ENCODE peak calls at places on chromosomes 6 and 20, in five cellular contexts. Q is MCF 10A; O is neural crest cell; E is left ventricle myocardium inferior; P is CD4-positive, alpha-beta T cell. C is an unnamed sample.

GRCh38 chr6:150209415-150209814 is 66.6 kb downstream of the PPP1R14C start:
- DNase-seq in P (no peak), Q (no peak), O (no peak), E (no peak), C (no peak)

GRCh38 chr6:166952567-166953464 is 3.5 kb downstream of the RNASET2 start:
- DNase-seq in E (no peak), O (no peak), Q (no peak), P (peak; percentile 44), C (no peak)

GRCh38 chr6:126427713-126428112 is 87.8 kb downstream of the CENPW start:
- DNase-seq in O (no peak), E (no peak), P (no peak), Q (no peak), C (no peak)

GRCh38 chr6:156839591-156840001 is 62.4 kb downstream of the ARID1B start:
- DNase-seq in E (no peak), O (no peak), Q (no peak), P (no peak), C (no peak)

GRCh38 chr20:35618372-35619131 is 2.9 kb downstream of the SPAG4 start:
- DNase-seq in O (no peak), E (no peak), Q (peak; percentile 49), P (no peak), C (no peak)

GRCh38 chr6:40936810-40937209 is 102.2 kb downstream of the UNC5CL start:
- DNase-seq in Q (no peak), O (no peak), P (no peak), E (no peak), C (no peak)

GRCh38 chr6:115551510-115551909 is 509.2 kb downstream of the FRK start:
- DNase-seq in O (no peak), Q (no peak), P (no peak), E (no peak), C (no peak)

GRCh38 chr20:59300341-59301081 is at the start of gene EDN3:
- DNase-seq in E (no peak), P (no peak), Q (no peak), O (no peak), C (no peak)

GRCh38 chr6:89412071-89413005 is at the start of gene RRAGD:
- DNase-seq in Q (no peak), E (peak; percentile 78), O (peak; percentile 34), P (peak; percentile 58), C (peak; percentile 83)

GRCh38 chr6:53728570-53729194 is 63.1 kb upstream of the KLHL31 start:
- DNase-seq in Q (peak; percentile 52), O (peak; percentile 72), P (peak; percentile 30), E (peak; percentile 24), C (no peak)

GRCh38 chr6:37069639-37070038 is 64.2 kb downstream of the FGD2 start:
- DNase-seq in P (no peak), E (no peak), Q (no peak), O (no peak), C (no peak)

GRCh38 chr6:100453701-100454521 is 10.8 kb downstream of the SIM1 start:
- DNase-seq in E (no peak), P (no peak), O (no peak), Q (no peak), C (no peak)

GRCh38 chr6:166708466-166708865 is 81.4 kb upstream of the RPS6KA2 start:
- DNase-seq in P (no peak), O (no peak), Q (no peak), E (no peak), C (no peak)

GRCh38 chr20:24704899-24705298 is 235.5 kb downstream of the SYNDIG1 start:
- DNase-seq in Q (no peak), O (no peak), E (no peak), P (no peak), C (no peak)

GRCh38 chr6:36809933-36810844 is 29.1 kb downstream of the CPNE5 start:
- DNase-seq in Q (no peak), E (no peak), P (no peak), O (no peak), C (no peak)

GRCh38 chr6:33430991-33431879 is 11.4 kb downstream of the SYNGAP1 start:
- DNase-seq in O (peak; percentile 70), Q (no peak), E (peak; percentile 47), P (peak; percentile 86), C (no peak)

GRCh38 chr6:13263669-13264068 is 64.7 kb downstream of the TBC1D7 start:
- DNase-seq in E (no peak), Q (no peak), P (no peak), O (no peak), C (no peak)

GRCh38 chr20:48338717-48339116 is 489.1 kb downstream of the PREX1 start:
- DNase-seq in O (no peak), P (no peak), E (no peak), Q (peak; percentile 1), C (no peak)
- TF ChIP-seq CTCF in O (no peak), P (no peak), E (no peak), Q (no peak), C (no peak)

GRCh38 chr6:70375882-70376281 is 37.4 kb upstream of the FAM135A start:
- DNase-seq in E (no peak), Q (peak; percentile 27), P (no peak), O (no peak), C (no peak)

GRCh38 chr6:70370496-70370895 is 42.8 kb upstream of the FAM135A start:
- DNase-seq in Q (no peak), E (no peak), O (no peak), P (no peak), C (no peak)

GRCh38 chr6:70369332-70369950 is 43.9 kb upstream of the FAM135A start:
- DNase-seq in P (peak; percentile 52), E (peak; percentile 45), O (peak; percentile 71), Q (peak; percentile 73), C (peak; percentile 69)

GRCh38 chr6:70375166-70375565 is 38.1 kb upstream of the FAM135A start:
- DNase-seq in E (no peak), P (no peak), Q (peak; percentile 54), O (no peak), C (no peak)

GRCh38 chr6:70371454-70372105 is 41.7 kb upstream of the FAM135A start:
- DNase-seq in Q (peak; percentile 80), O (no peak), P (no peak), E (no peak), C (no peak)
- TF ChIP-seq CTCF in Q (peak; percentile 37), O (peak; percentile 78), P (peak; percentile 73), E (peak; percentile 73), C (peak; percentile 51)

GRCh38 chr6:163427498-163428254 is 13.2 kb downstream of the QKI start:
- DNase-seq in E (no peak), Q (peak; percentile 81), P (no peak), O (no peak), C (no peak)
- TF ChIP-seq CTCF in E (peak; percentile 52), Q (peak; percentile 50), P (peak; percentile 29), O (peak; percentile 70), C (peak; percentile 29)

GRCh38 chr6:3885262-3886036 is 36.3 kb downstream of the FAM50B start:
- DNase-seq in P (no peak), Q (peak; percentile 49), O (no peak), E (no peak), C (peak; percentile 29)
- TF ChIP-seq CTCF in P (no peak), Q (peak; percentile 8), O (peak; percentile 37), E (peak; percentile 60), C (no peak)

DNA sequence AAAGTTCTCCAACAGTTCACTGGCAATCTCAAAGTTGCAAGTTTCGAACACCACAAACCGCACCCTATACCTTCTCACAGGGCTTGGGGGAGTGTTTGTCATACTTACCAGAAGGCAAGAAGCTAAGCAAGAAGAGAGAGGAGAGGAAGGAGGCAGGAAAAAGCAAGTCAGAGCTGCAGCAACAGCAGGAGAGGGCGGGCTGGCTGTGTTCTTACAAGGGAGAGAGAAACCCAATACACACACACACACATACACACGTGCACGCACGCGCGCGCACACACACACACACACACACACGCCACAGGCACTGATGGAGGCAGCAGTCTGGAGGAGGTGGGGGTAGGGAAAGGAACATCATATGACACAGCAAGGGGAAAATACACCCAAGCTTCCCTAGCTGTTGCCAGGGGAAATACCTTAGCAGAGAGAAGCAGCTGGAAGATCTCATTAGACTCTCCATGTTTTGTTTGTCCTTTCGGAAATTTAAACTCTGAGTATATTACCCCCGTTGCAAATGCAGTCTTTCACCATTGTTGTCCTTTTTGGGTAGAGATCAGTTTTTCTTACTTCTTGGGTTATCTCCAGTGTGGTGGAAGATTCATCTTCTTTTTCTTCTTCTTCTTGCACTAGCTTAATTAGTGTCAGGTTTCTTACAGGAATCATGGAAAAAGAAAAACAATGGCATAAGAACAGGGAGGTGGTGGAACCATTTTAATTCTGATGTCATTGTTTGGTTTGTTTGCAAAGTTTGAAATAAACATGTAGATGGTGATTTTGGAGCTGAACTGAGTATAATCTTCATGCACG is at the start of gene TXLNB:
- DNase-seq in E (peak; percentile 84), O (peak; percentile 52), Q (peak; percentile 8), P (peak; percentile 82), C (peak; percentile 83)
- TF ChIP-seq CTCF in E (peak; percentile 38), O (no peak), Q (no peak), P (no peak), C (no peak)

GRCh38 chr20:38386852-38387251 is 40.6 kb downstream of the LBP start:
- DNase-seq in Q (no peak), P (no peak), E (no peak), O (no peak), C (no peak)

GRCh38 chr20:38386004-38386403 is 39.7 kb downstream of the LBP start:
- DNase-seq in P (no peak), O (no peak), Q (no peak), E (no peak), C (no peak)

GRCh38 chr20:38383147-38383546 is 36.9 kb downstream of the LBP start:
- DNase-seq in O (no peak), Q (no peak), P (no peak), E (no peak), C (no peak)

GRCh38 chr20:38392356-38392755 is 42.8 kb downstream of the SNHG17 start:
- DNase-seq in O (no peak), E (no peak), Q (peak; percentile 16), P (no peak), C (no peak)

DNA sequence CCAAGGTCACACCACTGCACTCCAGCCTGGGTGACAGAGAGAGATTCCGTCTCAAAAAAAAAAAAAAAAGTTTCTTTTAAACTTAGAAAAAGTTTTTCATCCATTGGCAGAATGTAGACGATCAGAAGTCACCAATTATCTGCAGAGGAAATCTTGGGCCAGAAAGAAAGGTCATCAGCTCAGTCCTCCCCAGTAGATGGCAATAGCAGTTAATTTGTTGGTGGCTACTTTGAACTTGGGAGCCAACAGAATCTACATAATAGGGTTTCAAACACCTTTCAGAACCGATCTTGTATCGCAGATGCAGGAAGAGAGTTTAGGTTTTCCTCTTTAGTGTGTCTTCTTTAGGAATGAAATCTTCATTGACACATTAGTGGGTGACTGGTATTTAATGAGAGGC is 41.7 kb downstream of the LBP start:
- DNase-seq in Q (peak; percentile 7), P (no peak), O (no peak), E (no peak), C (no peak)
- TF ChIP-seq CTCF in Q (no peak), P (no peak), O (no peak), E (no peak), C (no peak)